ENCODE peak calls at places on chromosomes 5 and 9, in seven cellular contexts. A is WERI-Rb-1; M is mammary epithelial cell; E is CD8-positive, alpha-beta memory T cell; I is upper lobe of right lung; H is CD8-positive, alpha-beta T cell; C is AG04449. X is an unnamed sample.

GRCh38 chr5:159497221-159497620 is 166.9 kb upstream of the IL12B start:
- DNase-seq in M (no peak), A (no peak), C (no peak), E (no peak), I (no peak), H (no peak), X (no peak)

GRCh38 chr5:172411423-172412111 is 42.8 kb downstream of the SH3PXD2B start:
- DNase-seq in M (no peak), E (no peak), C (no peak), I (no peak), A (no peak), H (no peak), X (no peak)

GRCh38 chr5:136731241-136731885 is 366.0 kb upstream of the TRPC7 start:
- DNase-seq in I (no peak), A (no peak), M (no peak), C (no peak), H (no peak), E (no peak), X (no peak)

GRCh38 chr9:70412678-70413426 is 1.6 kb downstream of the KLF9 start:
- DNase-seq in C (no peak), A (peak; percentile 14), M (peak; percentile 67), H (peak; percentile 53), E (peak; percentile 61), I (peak; percentile 96), X (peak; percentile 58)

GRCh38 chr5:37002176-37002751 is 125.7 kb downstream of the NIPBL start:
- DNase-seq in A (no peak), H (no peak), E (no peak), M (no peak), I (no peak), C (no peak), X (no peak)

GRCh38 chr5:16619136-16619535 is 2.3 kb upstream of the RETREG1 start:
- DNase-seq in I (no peak), M (no peak), A (no peak), H (no peak), C (no peak), E (no peak), X (no peak)

GRCh38 chr5:172002840-172003512 is 3.5 kb downstream of the FBXW11 start:
- DNase-seq in A (peak; percentile 70), E (no peak), C (no peak), H (no peak), I (no peak), M (no peak), X (no peak)

GRCh38 chr5:55592388-55593114 is 57.8 kb upstream of the PLPP1 start:
- DNase-seq in M (no peak), H (no peak), A (no peak), C (no peak), E (no peak), I (no peak), X (no peak)

GRCh38 chr5:180367991-180368390 is 14.9 kb upstream of the GFPT2 start:
- DNase-seq in E (no peak), M (no peak), I (no peak), C (no peak), A (no peak), H (no peak), X (no peak)

GRCh38 chr5:115068239-115069086 is 101.2 kb downstream of the TRIM36 start:
- DNase-seq in M (peak; percentile 70), C (no peak), I (no peak), A (no peak), E (peak; percentile 15), H (no peak), X (peak; percentile 85)

GRCh38 chr9:77851862-77852602 is 179.6 kb downstream of the GNAQ start:
- DNase-seq in C (no peak), A (no peak), I (no peak), M (no peak), H (no peak), E (no peak), X (peak; percentile 68)

GRCh38 chr5:171541380-171541779 is 121.9 kb downstream of the FGF18 start:
- DNase-seq in A (no peak), E (no peak), I (no peak), H (no peak), M (no peak), C (no peak), X (no peak)

GRCh38 chr5:109455598-109456096 is 45.9 kb upstream of the PJA2 start:
- DNase-seq in I (no peak), H (no peak), C (peak; percentile 92), E (no peak), A (no peak), M (peak; percentile 100), X (peak; percentile 69)

GRCh38 chr9:94929373-94929764 is 202.9 kb downstream of the AOPEP start:
- DNase-seq in H (no peak), A (no peak), C (no peak), M (no peak), I (no peak), E (no peak), X (no peak)

GRCh38 chr5:76960004-76960625 is 7.3 kb downstream of the CRHBP start:
- DNase-seq in M (peak; percentile 63), H (no peak), E (no peak), C (no peak), A (no peak), I (no peak), X (no peak)

GRCh38 chr9:38394419-38394818 is 1.9 kb downstream of the ALDH1B1 start:
- DNase-seq in E (no peak), C (no peak), H (no peak), I (no peak), A (no peak), M (no peak), X (no peak)
- H3K4me3 ChIP-seq in E (no peak overlapping the region), C (no peak overlapping the region), H (no peak overlapping the region), I (no peak overlapping the region), A (no peak overlapping the region), M (no peak overlapping the region), X (no peak overlapping the region)

GRCh38 chr9:98182069-98182820 is 10.2 kb downstream of the CORO2A start:
- DNase-seq in E (no peak), I (no peak), C (no peak), A (no peak), H (no peak), M (no peak), X (no peak)
- H3K4me3 ChIP-seq in E (no peak overlapping the region), I (no peak overlapping the region), C (no peak overlapping the region), A (no peak overlapping the region), H (no peak overlapping the region), M (no peak overlapping the region), X (no peak overlapping the region)

DNA sequence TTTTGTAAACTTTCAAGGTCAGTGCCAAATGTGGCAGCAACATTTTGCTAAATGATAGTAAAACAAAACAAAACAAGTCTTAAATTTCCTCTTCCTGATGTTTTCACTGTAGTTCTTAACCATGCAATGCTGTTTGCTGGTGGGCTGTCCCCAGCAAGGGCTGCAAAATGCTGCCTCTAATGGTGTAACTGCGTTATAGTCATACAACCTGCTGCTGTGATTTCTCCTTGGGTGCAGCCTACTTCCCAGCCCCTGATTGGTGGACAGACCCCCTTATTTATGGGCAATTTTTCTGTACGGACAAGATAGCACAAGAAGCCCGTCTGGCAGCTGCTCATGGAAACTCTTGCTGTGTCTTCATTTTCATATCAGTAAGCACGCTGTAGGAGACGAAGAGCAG is 26.6 kb upstream of the PIP5K1B start:
- DNase-seq in H (no peak), C (no peak), I (no peak), E (no peak), M (no peak), A (peak; percentile 15), X (no peak)
- H3K4me3 ChIP-seq in H (no peak overlapping the region), C (no peak overlapping the region), I (no peak overlapping the region), E (no peak overlapping the region), M (no peak overlapping the region), A (no peak overlapping the region), X (no peak overlapping the region)

DNA sequence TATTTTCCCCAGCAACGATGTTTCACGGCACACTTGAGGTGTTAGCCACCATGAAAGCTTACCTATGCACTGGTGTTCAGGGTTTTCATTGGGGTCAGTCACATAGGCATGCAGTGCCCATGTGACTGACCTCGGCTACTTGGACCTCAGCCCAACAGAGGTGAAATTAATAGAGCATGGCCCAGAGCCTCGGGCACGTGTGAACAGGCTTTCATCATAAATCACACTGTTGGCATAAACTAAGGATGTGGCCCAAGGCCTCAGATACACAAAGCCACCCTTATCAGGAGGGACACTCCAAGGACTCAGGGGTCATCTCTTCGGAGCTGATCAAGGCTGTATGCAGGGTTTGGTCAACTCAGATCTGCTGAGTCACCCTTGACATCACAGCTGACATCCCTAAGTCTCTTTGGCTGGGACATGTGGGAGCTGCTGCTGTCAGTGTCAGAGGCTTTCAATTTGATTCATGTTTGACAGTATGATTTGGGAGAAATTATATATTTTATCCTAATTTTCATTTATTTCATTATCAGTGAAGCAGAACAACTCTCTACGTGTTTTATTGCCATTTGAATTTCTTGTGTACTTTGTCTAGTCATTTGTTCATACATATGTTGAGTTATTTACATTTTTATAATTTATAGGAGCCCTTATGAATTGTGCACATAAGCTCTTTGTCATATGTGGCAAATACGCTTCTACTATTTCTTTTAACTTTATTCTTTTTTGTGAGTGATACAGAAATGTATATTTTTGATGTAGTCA is 59.7 kb upstream of the ANKRD33B start:
- DNase-seq in E (no peak), C (no peak), M (no peak), A (no peak), I (no peak), H (no peak), X (no peak)
- H3K4me3 ChIP-seq in E (no peak overlapping the region), C (no peak overlapping the region), M (no peak overlapping the region), A (no peak overlapping the region), I (no peak overlapping the region), H (no peak overlapping the region), X (no peak overlapping the region)

DNA sequence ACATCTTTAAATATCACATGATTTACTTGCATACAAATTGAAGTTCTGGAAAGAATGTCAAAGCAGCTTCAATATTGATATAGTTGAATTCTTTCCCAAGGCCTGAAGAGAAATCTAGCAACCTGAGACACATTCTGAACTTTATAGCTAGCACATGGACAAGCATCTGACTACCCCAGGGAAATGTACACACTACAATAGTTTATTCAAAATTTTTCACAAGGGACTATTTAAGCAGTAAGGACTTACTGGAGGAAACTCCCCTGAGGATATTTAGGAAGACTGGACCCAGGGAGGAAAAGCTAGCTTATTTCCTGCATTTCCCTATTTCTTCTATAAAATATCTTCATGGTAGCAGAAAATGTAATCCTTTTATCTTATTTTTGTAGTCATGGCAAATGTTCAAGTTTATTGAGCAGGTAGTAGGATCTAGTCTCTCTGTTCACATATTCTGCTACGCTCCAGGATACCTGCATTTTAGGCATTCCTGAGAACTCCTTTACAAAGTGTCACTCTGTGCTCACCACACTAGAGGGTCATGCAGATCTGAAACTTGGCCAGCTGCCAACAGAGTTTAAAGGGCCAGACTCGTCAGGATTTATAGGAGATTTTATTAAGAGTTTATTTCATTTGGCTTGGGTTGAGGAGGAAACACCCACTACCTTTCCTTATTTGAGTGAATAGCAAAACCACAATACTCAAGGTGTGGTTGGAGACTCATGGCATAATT is 348.4 kb upstream of the FTMT start:
- DNase-seq in A (peak; percentile 54), E (no peak), C (no peak), I (no peak), M (no peak), H (no peak), X (peak; percentile 49)
- H3K4me3 ChIP-seq in A (no peak overlapping the region), E (no peak overlapping the region), C (no peak overlapping the region), I (no peak overlapping the region), M (no peak overlapping the region), H (no peak overlapping the region), X (no peak overlapping the region)

X was measured in PC-9.